ENCODE peak calls at places on chromosomes 4 and X, in ten cellular contexts. U is dermis microvascular lymphatic vessel endothelial cell; E is occipital lobe; Y is H9; S is activated CD4-positive, alpha-beta T cell treated with anti-CD3 and anti-CD28 coated beads, Interleukin-2, amount 50 U/mL, for 24 hours; L is posterior vena cava; R is OCI-M1; X is GM23248; T is tibial artery; Z is activated CD8-positive, alpha-beta memory T cell treated with anti-CD3 and anti-CD28 coated beads for 24 hours. W is an unnamed sample.

GRCh38 chr4:163251204-163251603 is 81.2 kb downstream of the NPY1R start:
- DNase-seq in U (no peak), E (no peak), Y (peak; percentile 41), S (no peak), L (no peak), R (peak; percentile 74), X (peak; percentile 1), T (no peak), Z (no peak), W (no peak)

GRCh38 chr4:38009949-38010348 is 49.8 kb downstream of the PTTG2 start:
- DNase-seq in U (no peak), E (no peak), Y (no peak), S (no peak), L (no peak), R (no peak), X (no peak), T (no peak), Z (no peak), W (no peak)

GRCh38 chr4:87465739-87466366 is 43.5 kb downstream of the NUDT9 start:
- DNase-seq in U (peak; percentile 58), E (no peak), Y (no peak), S (peak; percentile 2), L (no peak), R (peak; percentile 68), X (peak; percentile 70), T (no peak), Z (no peak), W (no peak)

GRCh38 chr4:110503588-110504435 is 27.9 kb downstream of the ENPEP start:
- DNase-seq in U (no peak), E (no peak), Y (peak; percentile 36), S (no peak), L (no peak), R (peak; percentile 44), X (peak; percentile 50), T (no peak), Z (no peak), W (no peak)

GRCh38 chr4:55545133-55545532 is 1.6 kb downstream of the CLOCK start:
- DNase-seq in U (no peak), E (no peak), Y (no peak), S (no peak), L (no peak), R (peak; percentile 59), X (peak; percentile 34), T (no peak), Z (no peak), W (no peak)

GRCh38 chrX:53073115-53073581 is 9.0 kb upstream of the TSPYL2 start:
- DNase-seq in U (no peak), E (no peak), Y (no peak), S (no peak), L (no peak), R (no peak), X (no peak), T (no peak), Z (peak; percentile 57), W (no peak)

GRCh38 chr4:152738812-152739211 is 40.7 kb downstream of the TIGD4 start:
- DNase-seq in U (no peak), E (no peak), Y (no peak), S (no peak), L (no peak), R (no peak), X (peak; percentile 64), T (no peak), Z (no peak), W (no peak)

GRCh38 chrX:8897259-8897658 is 96.1 kb upstream of the FAM9A start:
- DNase-seq in U (no peak), E (no peak), Y (no peak), S (no peak), L (no peak), R (no peak), X (peak; percentile 56), T (no peak), Z (no peak), W (no peak)

GRCh38 chr4:91824773-91825172 is 479.0 kb upstream of the GRID2 start:
- DNase-seq in U (no peak), E (no peak), Y (no peak), S (no peak), L (no peak), R (no peak), X (no peak), T (no peak), Z (no peak), W (no peak)

GRCh38 chrX:145213504-145213903 is 33.8 kb upstream of the SPANXN1 start:
- DNase-seq in U (no peak), E (no peak), Y (no peak), S (no peak), L (no peak), R (peak; percentile 29), X (peak; percentile 2), T (no peak), Z (no peak), W (no peak)

GRCh38 chr4:94419956-94420355 is 31.8 kb upstream of the PDLIM5 start:
- DNase-seq in U (no peak), E (no peak), Y (no peak), S (no peak), L (no peak), R (peak; percentile 12), X (peak; percentile 88), T (no peak), Z (no peak), W (no peak)

GRCh38 chrX:40097492-40098263 is at the start of gene BCOR:
- DNase-seq in U (no peak), E (peak; percentile 70), Y (peak; percentile 77), S (peak; percentile 39), L (peak; percentile 90), R (peak; percentile 78), X (peak; percentile 77), T (no peak), Z (peak; percentile 86), W (peak; percentile 44)